ENCODE peak calls at places on chromosome 6, in six cellular contexts. One of them, this sample, is unnamed.

GRCh38 chr6:39496951-39497350 is 174.4 kb upstream of the KCNK16 start:
- ATAC-seq in foreskin keratinocyte: no peak
- ATAC-seq in mucosa of descending colon: no peak
- ATAC-seq in activated naive CD8-positive, alpha-beta T cell treated with anti-CD3 and anti-CD28 coated beads, Interleukin-2, amount 50 U/mL, for 24 hours: no peak
- ATAC-seq in effector memory CD8-positive, alpha-beta T cell: no peak
- ATAC-seq in heart right ventricle: peak; percentile 83
- ATAC-seq in this sample: no peak

GRCh38 chr6:164098857-164099534 is 684.5 kb downstream of the QKI start:
- ATAC-seq in foreskin keratinocyte: no peak
- ATAC-seq in mucosa of descending colon: no peak
- ATAC-seq in activated naive CD8-positive, alpha-beta T cell treated with anti-CD3 and anti-CD28 coated beads, Interleukin-2, amount 50 U/mL, for 24 hours: no peak
- ATAC-seq in effector memory CD8-positive, alpha-beta T cell: no peak
- ATAC-seq in heart right ventricle: peak; percentile 89
- ATAC-seq in this sample: no peak

GRCh38 chr6:101236709-101237108 is 156.8 kb upstream of the GRIK2 start:
- ATAC-seq in foreskin keratinocyte: no peak
- ATAC-seq in mucosa of descending colon: no peak
- ATAC-seq in activated naive CD8-positive, alpha-beta T cell treated with anti-CD3 and anti-CD28 coated beads, Interleukin-2, amount 50 U/mL, for 24 hours: no peak
- ATAC-seq in effector memory CD8-positive, alpha-beta T cell: no peak
- ATAC-seq in heart right ventricle: no peak
- ATAC-seq in this sample: no peak

GRCh38 chr6:36383608-36384007 is 3.9 kb downstream of the ETV7 start:
- ATAC-seq in foreskin keratinocyte: peak; percentile 53
- ATAC-seq in mucosa of descending colon: no peak
- ATAC-seq in activated naive CD8-positive, alpha-beta T cell treated with anti-CD3 and anti-CD28 coated beads, Interleukin-2, amount 50 U/mL, for 24 hours: no peak
- ATAC-seq in effector memory CD8-positive, alpha-beta T cell: no peak
- ATAC-seq in heart right ventricle: no peak
- ATAC-seq in this sample: peak; percentile 82

GRCh38 chr6:159777240-159777904 is 12.0 kb downstream of the TCP1 start:
- ATAC-seq in foreskin keratinocyte: peak; percentile 13
- ATAC-seq in mucosa of descending colon: peak; percentile 95
- ATAC-seq in activated naive CD8-positive, alpha-beta T cell treated with anti-CD3 and anti-CD28 coated beads, Interleukin-2, amount 50 U/mL, for 24 hours: no peak
- ATAC-seq in effector memory CD8-positive, alpha-beta T cell: no peak
- ATAC-seq in heart right ventricle: no peak
- ATAC-seq in this sample: no peak

GRCh38 chr6:161748535-161749386 is 474.9 kb upstream of the AGPAT4 start:
- ATAC-seq in foreskin keratinocyte: peak; percentile 48
- ATAC-seq in mucosa of descending colon: no peak
- ATAC-seq in activated naive CD8-positive, alpha-beta T cell treated with anti-CD3 and anti-CD28 coated beads, Interleukin-2, amount 50 U/mL, for 24 hours: no peak
- ATAC-seq in effector memory CD8-positive, alpha-beta T cell: no peak
- ATAC-seq in heart right ventricle: no peak
- ATAC-seq in this sample: no peak

GRCh38 chr6:159875194-159875593 is 15.6 kb upstream of the MAS1 start:
- ATAC-seq in foreskin keratinocyte: no peak
- ATAC-seq in mucosa of descending colon: no peak
- ATAC-seq in activated naive CD8-positive, alpha-beta T cell treated with anti-CD3 and anti-CD28 coated beads, Interleukin-2, amount 50 U/mL, for 24 hours: no peak
- ATAC-seq in effector memory CD8-positive, alpha-beta T cell: no peak
- ATAC-seq in heart right ventricle: no peak
- ATAC-seq in this sample: no peak

GRCh38 chr6:131787955-131788712 is 19.7 kb upstream of the ENPP1 start:
- ATAC-seq in foreskin keratinocyte: peak; percentile 36
- ATAC-seq in mucosa of descending colon: peak; percentile 45
- ATAC-seq in activated naive CD8-positive, alpha-beta T cell treated with anti-CD3 and anti-CD28 coated beads, Interleukin-2, amount 50 U/mL, for 24 hours: no peak
- ATAC-seq in effector memory CD8-positive, alpha-beta T cell: no peak
- ATAC-seq in heart right ventricle: no peak
- ATAC-seq in this sample: no peak

GRCh38 chr6:33367009-33367714 is 24.5 kb upstream of the KIFC1 start:
- ATAC-seq in foreskin keratinocyte: no peak
- ATAC-seq in mucosa of descending colon: no peak
- ATAC-seq in activated naive CD8-positive, alpha-beta T cell treated with anti-CD3 and anti-CD28 coated beads, Interleukin-2, amount 50 U/mL, for 24 hours: no peak
- ATAC-seq in effector memory CD8-positive, alpha-beta T cell: no peak
- ATAC-seq in heart right ventricle: no peak
- ATAC-seq in this sample: no peak

GRCh38 chr6:3919130-3919628 is 70.0 kb downstream of the FAM50B start:
- ATAC-seq in foreskin keratinocyte: no peak
- ATAC-seq in mucosa of descending colon: no peak
- ATAC-seq in activated naive CD8-positive, alpha-beta T cell treated with anti-CD3 and anti-CD28 coated beads, Interleukin-2, amount 50 U/mL, for 24 hours: no peak
- ATAC-seq in effector memory CD8-positive, alpha-beta T cell: no peak
- ATAC-seq in heart right ventricle: peak; percentile 97
- ATAC-seq in this sample: no peak

GRCh38 chr6:34888441-34888820 is 589 bp upstream of the TAF11 start:
- ATAC-seq in foreskin keratinocyte: no peak
- ATAC-seq in mucosa of descending colon: no peak
- ATAC-seq in activated naive CD8-positive, alpha-beta T cell treated with anti-CD3 and anti-CD28 coated beads, Interleukin-2, amount 50 U/mL, for 24 hours: no peak
- ATAC-seq in effector memory CD8-positive, alpha-beta T cell: peak; percentile 11
- ATAC-seq in heart right ventricle: no peak
- ATAC-seq in this sample: no peak

GRCh38 chr6:168225471-168225901 is 94.1 kb downstream of the DACT2 start:
- ATAC-seq in foreskin keratinocyte: peak; percentile 61
- ATAC-seq in mucosa of descending colon: peak; percentile 89
- ATAC-seq in activated naive CD8-positive, alpha-beta T cell treated with anti-CD3 and anti-CD28 coated beads, Interleukin-2, amount 50 U/mL, for 24 hours: no peak
- ATAC-seq in effector memory CD8-positive, alpha-beta T cell: no peak
- ATAC-seq in heart right ventricle: peak; percentile 77
- ATAC-seq in this sample: no peak

GRCh38 chr6:169933839-169934698 is 182.6 kb downstream of the ERMARD start:
- ATAC-seq in foreskin keratinocyte: no peak
- ATAC-seq in mucosa of descending colon: peak; percentile 76
- ATAC-seq in activated naive CD8-positive, alpha-beta T cell treated with anti-CD3 and anti-CD28 coated beads, Interleukin-2, amount 50 U/mL, for 24 hours: no peak
- ATAC-seq in effector memory CD8-positive, alpha-beta T cell: no peak
- ATAC-seq in heart right ventricle: peak; percentile 86
- ATAC-seq in this sample: no peak

GRCh38 chr6:7153807-7154206 is 46.0 kb downstream of the RREB1 start:
- ATAC-seq in foreskin keratinocyte: no peak
- ATAC-seq in mucosa of descending colon: peak; percentile 7
- ATAC-seq in activated naive CD8-positive, alpha-beta T cell treated with anti-CD3 and anti-CD28 coated beads, Interleukin-2, amount 50 U/mL, for 24 hours: no peak
- ATAC-seq in effector memory CD8-positive, alpha-beta T cell: peak; percentile 36
- ATAC-seq in heart right ventricle: no peak
- ATAC-seq in this sample: peak; percentile 44

GRCh38 chr6:20306491-20306890 is 94.2 kb upstream of the MBOAT1 start:
- ATAC-seq in foreskin keratinocyte: peak; percentile 50
- ATAC-seq in mucosa of descending colon: no peak
- ATAC-seq in activated naive CD8-positive, alpha-beta T cell treated with anti-CD3 and anti-CD28 coated beads, Interleukin-2, amount 50 U/mL, for 24 hours: no peak
- ATAC-seq in effector memory CD8-positive, alpha-beta T cell: no peak
- ATAC-seq in heart right ventricle: no peak
- ATAC-seq in this sample: no peak

This sample was measured in activated T-helper 17 cell treated with anti-CD3 and anti-CD28 coated beads, Interleukin-2, amount 50 U/mL, for 72 hours.